ENCODE peak calls at places on chromosomes 13 and 19, in ten cellular contexts. Q, E, A, G, R, V, O, W, N and I are unnamed samples. For H3K36me3, the result is how much of the 10 kb centered on the place peaks cover.

GRCh38 chr19:47274071-47274890 is at the start of gene INAFM1:
- DNase-seq in Q (peak), E (peak), A (peak), G (peak), R (peak), V (peak), O (peak), W (peak), N (no peak), I (peak)

GRCh38 chr19:5850743-5851293 is 431 bp downstream of the FUT3 start:
- DNase-seq in Q (peak), E (peak), A (no peak), G (no peak), R (no peak), V (no peak), O (no peak), W (no peak), N (peak), I (no peak)

GRCh38 chr19:48558018-48558684 is 6.2 kb downstream of the SULT2B1 start:
- DNase-seq in Q (no peak), E (peak), A (no peak), G (no peak), R (no peak), V (peak), O (no peak), W (peak), N (no peak), I (peak)

GRCh38 chr13:25943666-25944065 is 108.2 kb downstream of the SHISA2 start:
- DNase-seq in Q (no peak), E (peak), A (no peak), G (no peak), R (no peak), V (no peak), O (no peak), W (no peak), N (no peak), I (no peak)

GRCh38 chr13:77514336-77514726 is 21.2 kb upstream of the SCEL start:
- DNase-seq in Q (no peak), E (no peak), A (no peak), G (no peak), R (no peak), V (no peak), O (no peak), W (no peak), N (no peak), I (no peak)

GRCh38 chr13:30832845-30833332 is 73.2 kb upstream of the MEDAG start:
- DNase-seq in Q (peak), E (peak), A (peak), G (no peak), R (no peak), V (peak), O (peak), W (peak), N (no peak), I (peak)

GRCh38 chr19:37505958-37506386 is 767 bp upstream of the ZNF793 start:
- DNase-seq in Q (no peak), E (peak), A (no peak), G (no peak), R (no peak), V (no peak), O (no peak), W (no peak), N (no peak), I (peak)

GRCh38 chr19:49217382-49217781 is 59.8 kb downstream of the TRPM4 start:
- DNase-seq in Q (no peak), E (no peak), A (peak), G (peak), R (no peak), V (no peak), O (no peak), W (peak), N (no peak), I (no peak)

GRCh38 chr19:5460748-5461147 is 5.5 kb downstream of the ZNRF4 start:
- DNase-seq in Q (no peak), E (no peak), A (no peak), G (no peak), R (no peak), V (no peak), O (no peak), W (no peak), N (no peak), I (peak)

GRCh38 chr13:110474713-110475112 is 86.8 kb downstream of the RAB20 start:
- DNase-seq in Q (no peak), E (no peak), A (no peak), G (no peak), R (no peak), V (no peak), O (no peak), W (no peak), N (no peak), I (no peak)

GRCh38 chr13:46232281-46232680 is 20.6 kb downstream of the LRRC63 start:
- DNase-seq in Q (no peak), E (no peak), A (no peak), G (no peak), R (no peak), V (no peak), O (no peak), W (no peak), N (no peak), I (no peak)

GRCh38 chr19:48624791-48625723 is 5.8 kb downstream of the SPHK2 start:
- DNase-seq in Q (no peak), E (no peak), A (peak), G (peak), R (no peak), V (no peak), O (no peak), W (no peak), N (no peak), I (no peak)

GRCh38 chr19:13795595-13796300 is 505 bp downstream of the ZSWIM4 start:
- DNase-seq in Q (no peak), E (peak), A (peak), G (no peak), R (no peak), V (no peak), O (no peak), W (no peak), N (no peak), I (no peak)

GRCh38 chr13:76820759-76821158 is 65.4 kb downstream of the KCTD12 start:
- DNase-seq in Q (peak), E (peak), A (no peak), G (no peak), R (peak), V (no peak), O (no peak), W (peak), N (no peak), I (peak)

GRCh38 chr19:34269081-34269480 is 14.7 kb downstream of the GARRE1 start:
- DNase-seq in Q (no peak), E (peak), A (no peak), G (no peak), R (no peak), V (no peak), O (no peak), W (no peak), N (no peak), I (peak)

GRCh38 chr19:17687857-17688784 is at the start of gene UNC13A:
- DNase-seq in Q (no peak), E (peak), A (peak), G (peak), R (no peak), V (peak), O (no peak), W (peak), N (no peak), I (peak)

GRCh38 chr13:40221460-40222201 is 444.8 kb downstream of the FOXO1 start:
- DNase-seq in Q (peak), E (peak), A (no peak), G (no peak), R (no peak), V (no peak), O (no peak), W (no peak), N (no peak), I (peak)

GRCh38 chr19:54128441-54128725 is 9.2 kb upstream of the CNOT3 start:
- DNase-seq in Q (no peak), E (no peak), A (no peak), G (no peak), R (no peak), V (no peak), O (no peak), W (no peak), N (no peak), I (no peak)

GRCh38 chr19:45881909-45882528 is 3.9 kb downstream of the IRF2BP1 start:
- DNase-seq in Q (no peak), E (peak), A (no peak), G (no peak), R (no peak), V (peak), O (no peak), W (no peak), N (no peak), I (no peak)

GRCh38 chr13:97262058-97262457 is 39.9 kb downstream of the MBNL2 start:
- DNase-seq in Q (no peak), E (no peak), A (no peak), G (no peak), R (no peak), V (no peak), O (no peak), W (no peak), N (no peak), I (no peak)

GRCh38 chr13:33480561-33480960 is 195.0 kb upstream of the STARD13 start:
- DNase-seq in Q (no peak), E (no peak), A (no peak), G (no peak), R (no peak), V (no peak), O (no peak), W (no peak), N (no peak), I (no peak)

GRCh38 chr13:23391752-23392151 is 41.8 kb downstream of the SACS start:
- DNase-seq in Q (no peak), E (no peak), A (no peak), G (no peak), R (no peak), V (no peak), O (no peak), W (no peak), N (no peak), I (no peak)

GRCh38 chr13:58025821-58026220 is 394.3 kb downstream of the PCDH17 start:
- DNase-seq in Q (no peak), E (no peak), A (peak), G (no peak), R (no peak), V (no peak), O (no peak), W (no peak), N (no peak), I (no peak)

GRCh38 chr19:12875086-12875485 is 6.2 kb downstream of the DNASE2 start:
- DNase-seq in Q (no peak), E (no peak), A (no peak), G (no peak), R (no peak), V (no peak), O (no peak), W (no peak), N (no peak), I (no peak)

GRCh38 chr13:42239644-42240043 is 32.3 kb upstream of the AKAP11 start:
- DNase-seq in Q (no peak), E (no peak), A (no peak), G (no peak), R (no peak), V (no peak), O (no peak), W (no peak), N (no peak), I (no peak)

GRCh38 chr19:48999481-49000325 is 6.0 kb downstream of the RUVBL2 start:
- DNase-seq in Q (no peak), E (peak), A (peak), G (peak), R (no peak), V (no peak), O (no peak), W (peak), N (no peak), I (peak)

GRCh38 chr13:30847697-30848307 is 58.3 kb upstream of the MEDAG start:
- DNase-seq in Q (peak), E (peak), A (no peak), G (no peak), R (no peak), V (no peak), O (no peak), W (no peak), N (peak), I (no peak)

GRCh38 chr13:99979453-99980200 is 2.0 kb upstream of the ZIC2 start:
- DNase-seq in Q (no peak), E (no peak), A (peak), G (no peak), R (no peak), V (no peak), O (no peak), W (no peak), N (no peak), I (no peak)

GRCh38 chr13:29428310-29428991 is 167.0 kb downstream of the SLC7A1 start:
- DNase-seq in Q (peak), E (peak), A (peak), G (no peak), R (no peak), V (no peak), O (no peak), W (peak), N (no peak), I (peak)

GRCh38 chr13:31207630-31208549 is 8.1 kb downstream of the B3GLCT start:
- DNase-seq in Q (peak), E (peak), A (no peak), G (no peak), R (no peak), V (no peak), O (no peak), W (peak), N (no peak), I (peak)

GRCh38 chr13:39448831-39449230 is 154.2 kb downstream of the LHFPL6 start:
- DNase-seq in Q (no peak), E (no peak), A (peak), G (no peak), R (no peak), V (no peak), O (no peak), W (no peak), N (no peak), I (peak)

GRCh38 chr19:46466536-46467199 is 4.7 kb downstream of the PNMA8A start:
- DNase-seq in Q (peak), E (no peak), A (no peak), G (no peak), R (no peak), V (no peak), O (no peak), W (peak), N (peak), I (no peak)

GRCh38 chr13:48255954-48256353 is 22.9 kb downstream of the ITM2B start:
- DNase-seq in Q (no peak), E (no peak), A (no peak), G (no peak), R (no peak), V (no peak), O (no peak), W (no peak), N (no peak), I (no peak)

GRCh38 chr19:4030552-4030951 is 23.0 kb downstream of the PIAS4 start:
- DNase-seq in Q (no peak), E (no peak), A (no peak), G (no peak), R (no peak), V (no peak), O (no peak), W (no peak), N (no peak), I (no peak)

GRCh38 chr19:4027146-4027545 is 19.6 kb downstream of the PIAS4 start:
- DNase-seq in Q (no peak), E (no peak), A (no peak), G (no peak), R (no peak), V (no peak), O (peak), W (no peak), N (no peak), I (no peak)

GRCh38 chr19:4030981-4031380 is 23.4 kb downstream of the PIAS4 start:
- DNase-seq in Q (no peak), E (no peak), A (no peak), G (no peak), R (no peak), V (no peak), O (no peak), W (no peak), N (no peak), I (no peak)

GRCh38 chr19:4028334-4029246 is 21.1 kb downstream of the PIAS4 start:
- DNase-seq in Q (no peak), E (no peak), A (no peak), G (no peak), R (no peak), V (peak), O (no peak), W (no peak), N (no peak), I (no peak)

DNA sequence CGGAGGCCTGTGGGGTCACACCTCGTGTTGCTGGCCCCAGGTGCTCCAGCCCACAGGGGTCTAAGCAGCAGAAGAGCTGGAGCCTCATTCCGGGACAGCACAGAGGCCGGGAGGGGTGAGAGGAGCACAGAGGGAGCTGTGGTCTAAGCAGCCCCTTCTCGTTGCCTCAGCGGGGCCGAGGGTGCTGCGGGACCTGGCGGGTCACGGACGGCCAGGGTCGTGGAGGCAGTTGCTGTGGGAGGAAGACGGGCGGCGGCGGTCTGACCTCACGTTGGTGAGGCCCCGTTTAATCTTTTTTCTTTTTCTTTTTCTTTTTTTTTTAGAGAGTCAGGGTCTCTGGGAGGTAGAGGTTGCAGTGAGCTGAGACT is 21.7 kb downstream of the PIAS4 start:
- DNase-seq in Q (no peak), E (no peak), A (no peak), G (no peak), R (no peak), V (peak), O (no peak), W (no peak), N (no peak), I (no peak)
- H3K36me3 ChIP-seq in Q (under half), E (under half), A (under half), G (under half), R (under half), V (under half), O (under half), W (under half), N (under half), I (under half)

DNA sequence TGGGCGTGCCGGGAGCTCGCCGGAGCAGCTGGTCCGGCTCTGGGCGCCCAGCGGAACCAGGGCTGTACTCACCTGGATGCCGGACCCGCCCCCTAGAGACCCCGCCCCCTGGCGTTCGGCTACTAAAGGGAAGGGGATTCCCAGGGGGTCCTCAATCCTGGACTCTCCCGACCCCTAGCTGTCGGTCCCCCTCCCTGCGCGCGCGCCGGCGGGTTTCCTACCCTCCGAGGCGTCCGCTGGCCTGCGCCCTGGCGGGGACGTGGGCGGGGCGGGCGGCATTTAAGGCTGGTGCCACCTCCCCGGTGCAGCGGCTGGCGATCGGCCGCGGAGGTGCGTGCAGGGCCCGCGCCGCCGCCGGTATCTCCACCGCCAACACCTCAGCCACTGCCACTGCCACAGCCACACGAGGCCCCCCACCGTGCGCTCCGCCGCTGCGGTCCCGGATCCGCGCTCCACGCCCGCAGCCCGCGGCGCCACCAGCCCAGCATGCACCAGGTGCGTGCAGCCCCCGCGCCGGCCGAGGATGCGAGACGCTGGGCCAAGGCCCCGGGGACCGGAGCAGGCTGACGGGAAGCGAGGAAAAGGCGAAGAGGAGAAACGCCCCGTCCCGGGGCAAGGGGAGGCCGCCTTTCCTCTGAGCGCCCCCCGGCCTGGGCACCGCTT is at the start of gene ATP12A:
- DNase-seq in Q (no peak), E (peak), A (peak), G (no peak), R (no peak), V (peak), O (no peak), W (no peak), N (no peak), I (peak)
- TF ChIP-seq CTCF in Q (no peak), E (no peak), A (no peak), G (no peak), R (no peak), V (no peak), O (no peak), W (no peak), N (no peak), I (no peak)

DNA sequence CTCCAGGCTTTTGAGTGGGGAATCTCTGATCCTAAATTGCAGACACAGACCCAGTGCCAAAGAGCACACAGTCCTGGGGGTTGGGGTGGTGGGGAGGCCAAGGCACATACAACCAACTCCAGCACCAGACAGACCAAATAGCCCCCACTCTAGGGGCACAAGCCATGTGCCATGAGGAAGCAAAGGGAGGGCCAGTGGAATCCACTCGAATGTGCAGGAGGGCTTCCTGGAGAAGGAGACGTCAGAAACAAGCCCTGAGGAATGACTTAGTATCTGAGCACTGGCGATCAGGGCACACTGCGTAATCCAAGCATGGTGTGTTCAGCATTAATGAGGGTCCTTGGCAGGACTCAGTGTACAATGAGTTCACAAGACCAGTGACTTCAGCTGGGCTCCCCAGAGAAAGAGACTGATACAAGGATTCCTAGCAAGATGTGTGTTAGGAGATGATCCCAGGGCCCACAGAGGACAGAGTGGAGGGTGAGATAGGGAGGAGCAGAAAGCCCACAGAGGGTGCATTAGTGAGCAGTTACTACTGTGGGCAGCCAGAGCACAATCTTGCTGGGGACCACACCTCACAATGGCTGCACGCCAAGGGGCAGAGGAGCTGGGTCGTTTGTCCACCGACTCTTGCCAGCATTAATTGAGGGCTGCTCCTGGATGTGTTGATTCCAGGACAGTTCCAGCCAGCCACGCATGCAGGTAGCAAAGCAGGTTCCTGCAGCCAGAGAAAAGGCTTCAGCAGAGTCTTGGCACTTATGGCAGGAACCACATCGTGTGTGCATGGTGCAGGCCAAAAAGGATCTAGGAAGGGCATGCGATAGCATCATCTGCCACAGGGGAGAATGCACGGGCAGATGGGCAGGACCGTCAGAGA is 152.6 kb upstream of the VSTM2B start:
- DNase-seq in Q (no peak), E (no peak), A (no peak), G (peak), R (no peak), V (no peak), O (no peak), W (no peak), N (no peak), I (no peak)
- H3K36me3 ChIP-seq in Q (under half), E (under half), A (under half), G (under half), R (under half), V (under half), O (under half), W (under half), N (under half), I (under half)

DNA sequence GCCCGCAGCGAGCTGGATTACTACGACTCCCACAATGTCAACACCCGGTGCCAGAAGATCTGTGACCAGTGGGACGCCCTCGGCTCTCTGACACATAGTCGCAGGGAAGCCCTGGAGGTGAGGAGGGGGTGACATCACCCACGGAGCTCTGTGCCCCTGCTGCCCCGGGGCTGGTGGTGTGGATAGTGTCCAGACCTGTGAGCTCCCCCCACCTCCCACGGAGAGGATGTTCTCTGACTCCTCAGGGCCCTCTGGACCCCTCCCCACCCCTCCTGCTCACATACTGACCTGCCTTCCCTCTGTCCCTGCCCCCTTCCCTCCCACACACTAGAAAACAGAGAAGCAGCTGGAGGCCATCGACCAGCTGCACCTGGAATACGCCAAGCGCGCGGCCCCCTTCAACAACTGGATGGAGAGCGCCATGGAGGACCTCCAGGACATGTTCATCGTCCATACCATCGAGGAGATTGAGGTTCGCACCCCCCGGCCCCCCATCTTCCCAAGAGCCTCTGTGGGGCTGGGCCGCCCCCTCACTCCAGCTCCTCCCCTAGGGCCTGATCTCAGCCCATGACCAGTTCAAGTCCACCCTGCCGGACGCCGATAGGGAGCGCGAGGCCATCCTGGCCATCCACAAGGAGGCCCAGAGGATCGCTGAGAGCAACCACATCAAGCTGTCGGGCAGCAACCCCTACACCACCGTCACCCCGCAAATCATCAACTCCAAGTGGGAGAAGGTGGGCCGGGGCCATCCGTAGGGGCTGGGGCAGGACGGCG is 20.5 kb downstream of the CAPN12 start:
- DNase-seq in Q (peak), E (no peak), A (no peak), G (no peak), R (no peak), V (no peak), O (no peak), W (peak), N (no peak), I (no peak)
- TF ChIP-seq CTCF in Q (no peak), E (no peak), A (no peak), G (no peak), R (no peak), V (no peak), O (no peak), W (no peak), N (no peak), I (no peak)